ENCODE peak calls at places on chromosomes 5 and 9, in six cellular contexts. U is brain microvascular endothelial cell, X is fibroblast of lung, B is BE2C, M is psoas muscle, Q is BJ. R is an unnamed sample.

GRCh38 chr9:98873535-98874432 is 66.3 kb downstream of the GALNT12 start:
- DNase-seq in Q (no peak), B (no peak), U (no peak), M (peak), X (peak), R (peak)

GRCh38 chr5:107542831-107543231 is 127.9 kb downstream of the EFNA5 start:
- DNase-seq in Q (no peak), M (peak), U (peak), B (peak), X (peak), R (peak)

GRCh38 chr5:56565693-56566092 is 249.7 kb upstream of the MAP3K1 start:
- DNase-seq in B (no peak), U (no peak), M (no peak), Q (no peak), X (no peak), R (no peak)

GRCh38 chr9:108776920-108777650 is 78.7 kb downstream of the ACTL7B start:
- DNase-seq in Q (no peak), X (peak), B (no peak), U (peak), M (no peak), R (peak)

GRCh38 chr5:14277407-14278320 is 134.5 kb downstream of the TRIO start:
- DNase-seq in M (no peak), X (no peak), B (no peak), Q (no peak), U (no peak), R (no peak)

GRCh38 chr9:124462739-124463138 is 12.5 kb downstream of the ADGRD2 start:
- DNase-seq in Q (no peak), X (no peak), U (no peak), M (no peak), B (no peak), R (no peak)

GRCh38 chr5:43642428-43642827 is 39.4 kb downstream of the NNT start:
- DNase-seq in M (no peak), U (no peak), X (peak), B (no peak), Q (no peak), R (no peak)

GRCh38 chr5:15737882-15738677 is 238.1 kb downstream of the FBXL7 start:
- DNase-seq in U (no peak), X (peak), B (no peak), Q (no peak), M (no peak), R (no peak)

GRCh38 chr9:22893196-22893843 is 446.7 kb downstream of the DMRTA1 start:
- DNase-seq in X (no peak), B (no peak), U (no peak), Q (no peak), M (no peak), R (no peak)

GRCh38 chr5:136631176-136631575 is 265.8 kb upstream of the TRPC7 start:
- DNase-seq in Q (no peak), U (peak), B (no peak), M (no peak), X (no peak), R (peak)

GRCh38 chr5:180689071-180689694 is 39.8 kb upstream of the FLT4 start:
- DNase-seq in X (no peak), U (no peak), Q (no peak), B (no peak), M (no peak), R (peak)

GRCh38 chr9:71683598-71684235 is 84.6 kb downstream of the CEMIP2 start:
- DNase-seq in B (peak), M (no peak), U (peak), Q (no peak), X (peak), R (peak)

GRCh38 chr9:87718231-87718630 is 7.7 kb upstream of the CTSL start:
- DNase-seq in X (no peak), U (no peak), Q (no peak), B (no peak), M (no peak), R (no peak)

GRCh38 chr5:124986667-124987066 is 240.2 kb upstream of the ZNF608 start:
- DNase-seq in Q (no peak), X (no peak), M (no peak), B (no peak), U (no peak), R (no peak)

GRCh38 chr5:15807861-15808260 is 307.9 kb downstream of the FBXL7 start:
- DNase-seq in B (peak), X (peak), M (peak), U (peak), Q (no peak), R (peak)

GRCh38 chr5:10689391-10690081 is 71.5 kb downstream of the DAP start:
- DNase-seq in Q (no peak), M (no peak), U (peak), B (peak), X (no peak), R (peak)
- TF ChIP-seq CTCF in Q (peak), M (peak), U (peak), B (peak), X (peak), R (peak)

DNA sequence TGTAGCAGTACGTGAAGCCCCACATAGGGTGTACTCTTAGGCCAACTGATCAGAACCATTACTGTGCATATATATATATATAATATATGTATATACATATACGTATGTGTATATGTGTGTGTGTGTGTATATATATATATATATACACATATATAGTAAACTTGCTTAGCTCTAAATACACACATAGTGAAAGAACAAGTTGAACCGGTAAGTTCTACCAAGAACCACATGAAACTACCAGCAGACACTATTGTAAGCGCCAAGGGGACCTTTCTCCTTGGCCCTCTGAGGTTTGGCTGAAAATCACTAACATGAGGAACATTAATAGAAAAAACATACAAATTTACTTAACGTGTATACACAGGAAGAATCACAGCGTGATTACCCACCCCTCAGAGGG is 1.8 kb upstream of the TARS1 start:
- DNase-seq in Q (no peak), X (no peak), U (no peak), B (no peak), M (no peak), R (no peak)
- H3K4me3 ChIP-seq in Q (peak), X (peak), U (peak), B (no peak), M (no peak), R (peak)

GRCh38 chr5:132662004-132662401 is 4.0 kb downstream of the IL13 start:
- DNase-seq in U (no peak), B (no peak), Q (no peak), X (no peak), M (no peak), R (no peak)

GRCh38 chr5:132663771-132664695 is 6.1 kb downstream of the IL13 start:
- DNase-seq in Q (no peak), U (no peak), B (no peak), X (peak), M (no peak), R (peak)

GRCh38 chr5:132659598-132660493 is 1.9 kb downstream of the IL13 start:
- DNase-seq in X (no peak), M (no peak), B (no peak), Q (no peak), U (no peak), R (no peak)

GRCh38 chr5:132662925-132663770 is 5.2 kb downstream of the IL13 start:
- DNase-seq in Q (no peak), X (no peak), B (peak), U (no peak), M (no peak), R (peak)

GRCh38 chr5:132661231-132662003 is 3.4 kb downstream of the IL13 start:
- DNase-seq in U (no peak), B (no peak), M (no peak), Q (no peak), X (no peak), R (no peak)
- TF ChIP-seq CTCF in U (peak), B (no peak), M (no peak), Q (no peak), X (no peak), R (no peak)

DNA sequence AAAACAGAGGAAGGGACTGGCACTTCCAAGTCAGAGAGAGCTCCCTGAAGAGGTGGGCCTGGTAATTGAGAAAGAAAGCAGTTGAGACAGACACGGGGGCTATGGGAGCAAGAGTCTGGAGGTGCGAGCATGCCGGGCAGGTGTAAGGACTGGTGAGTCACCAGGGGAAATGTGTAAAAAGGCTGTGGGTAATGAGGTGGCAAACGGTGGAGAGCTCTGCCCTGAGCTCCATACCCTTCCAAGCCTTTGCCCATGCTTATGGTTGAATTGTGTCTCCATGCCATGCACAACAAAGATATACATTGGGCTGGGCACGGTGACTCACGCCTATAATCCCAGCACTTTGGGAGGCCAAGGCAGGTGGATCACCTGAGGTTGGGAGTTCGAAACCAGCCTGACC is 18.0 kb upstream of the JADE2 start:
- DNase-seq in B (no peak), X (no peak), M (no peak), U (no peak), Q (no peak), R (no peak)
- H3K4me3 ChIP-seq in B (no peak), X (no peak), M (no peak), U (no peak), Q (no peak), R (no peak)

DNA sequence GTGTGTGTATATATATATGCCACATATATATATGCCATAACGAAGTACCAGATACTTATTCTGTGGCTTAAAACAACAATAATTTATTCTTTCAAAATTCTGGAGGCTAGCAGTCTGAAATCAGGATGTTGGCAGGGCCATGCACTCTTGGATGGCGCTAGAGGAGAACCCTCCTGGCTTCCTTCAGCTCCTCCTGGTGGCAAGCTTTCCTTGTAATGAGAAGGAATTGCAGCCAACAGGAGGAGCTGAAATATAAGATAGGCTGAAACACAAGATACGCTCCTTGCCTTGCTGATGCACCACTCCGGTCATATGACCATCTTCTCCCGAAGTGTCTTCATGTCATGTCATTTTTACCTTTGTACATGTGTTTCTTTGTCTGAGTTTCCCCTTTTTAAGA is 368.1 kb upstream of the CTNND2 start:
- DNase-seq in M (no peak), X (no peak), B (no peak), U (no peak), Q (no peak), R (no peak)
- TF ChIP-seq CTCF in M (no peak), X (no peak), B (no peak), U (peak), Q (no peak), R (no peak)

DNA sequence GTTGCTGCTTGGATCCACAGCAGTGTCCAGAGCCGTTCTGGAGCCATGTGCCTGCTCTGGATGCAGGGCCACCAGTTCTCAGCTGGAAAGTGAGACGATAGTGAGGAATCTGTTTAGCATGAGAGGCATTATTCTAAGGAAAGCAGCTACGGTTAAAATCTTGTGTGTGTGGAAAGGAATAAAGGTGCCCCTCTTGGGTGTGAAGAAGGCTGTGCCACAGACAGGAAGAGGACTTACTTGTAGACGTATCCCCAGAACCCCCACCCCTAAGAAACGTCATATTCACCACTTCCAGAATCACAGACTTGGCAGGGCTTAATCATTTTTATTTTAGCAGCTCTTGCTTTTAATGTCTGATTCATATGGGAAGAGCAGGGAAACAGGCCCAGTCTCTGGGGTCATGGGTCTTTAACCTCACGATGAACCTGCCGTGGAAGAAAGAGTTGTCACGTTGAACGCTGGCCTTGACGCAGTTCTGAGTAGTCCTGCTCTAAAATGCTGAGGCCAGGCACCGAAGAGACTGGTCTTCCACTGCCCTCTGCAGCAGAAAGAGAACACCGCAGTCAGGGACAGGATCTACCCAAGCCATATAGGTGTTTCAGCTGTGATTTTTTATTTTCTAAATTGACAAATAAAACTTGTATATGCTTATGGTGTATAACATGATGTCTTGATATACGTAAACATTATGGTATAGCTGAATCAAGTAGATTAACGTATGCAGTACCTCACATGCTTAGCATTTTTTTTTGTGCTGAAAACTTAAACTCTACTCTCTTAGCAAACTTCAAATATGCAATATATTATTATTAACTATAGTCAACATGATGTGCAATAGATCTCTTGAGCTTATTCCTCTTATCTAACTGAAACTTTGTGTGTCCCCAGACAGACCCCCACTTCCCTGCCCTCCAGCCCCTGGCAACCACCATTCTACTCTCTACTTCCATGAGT is 38.8 kb downstream of the CARTPT start:
- DNase-seq in Q (no peak), B (peak), M (peak), U (peak), X (peak), R (peak)
- H3K4me3 ChIP-seq in Q (no peak), B (peak), M (peak), U (peak), X (no peak), R (peak)

DNA sequence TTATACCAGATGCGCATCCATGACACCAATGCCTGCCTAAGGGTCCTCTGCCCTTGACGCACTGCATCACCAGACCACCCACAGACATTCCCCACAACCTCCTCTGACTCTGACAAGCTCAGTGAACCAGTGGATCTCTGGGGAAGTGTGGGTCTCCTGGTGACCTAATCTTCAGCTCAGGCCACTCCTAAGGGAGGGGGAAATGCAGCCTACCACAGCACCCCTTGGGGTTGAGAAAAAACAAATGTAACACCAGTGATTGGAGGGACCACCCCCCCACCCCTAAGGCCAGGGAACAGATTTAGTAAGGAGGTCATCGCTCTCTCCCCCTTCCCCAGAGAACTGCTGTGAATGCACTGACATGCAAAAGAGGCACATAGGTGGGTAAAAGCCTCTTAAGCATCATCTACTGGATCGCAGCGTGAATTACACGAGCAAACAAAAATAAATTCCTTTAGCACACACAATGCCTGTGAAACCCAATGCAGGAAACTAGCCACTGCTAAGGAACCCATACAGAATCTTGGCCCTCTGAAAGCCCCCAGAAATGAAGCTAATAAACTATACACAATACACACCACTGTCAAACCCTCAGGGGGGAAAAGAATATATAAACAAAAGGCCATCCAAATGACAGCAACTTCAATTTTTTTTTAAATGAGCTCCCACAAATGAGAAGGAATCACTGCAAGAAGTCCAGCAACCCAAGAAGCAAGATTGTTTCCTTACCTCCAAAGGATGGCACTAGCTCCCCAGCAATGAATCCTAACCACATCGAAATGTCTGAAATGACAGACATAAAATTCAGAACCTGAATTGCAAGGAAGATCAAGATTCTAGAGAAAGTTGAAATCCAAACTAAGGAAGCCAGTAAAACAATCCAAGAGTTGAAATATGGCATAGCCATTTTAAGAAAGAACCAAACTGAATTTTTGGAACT is 513.7 kb upstream of the PTGER4 start:
- DNase-seq in X (peak), Q (no peak), M (no peak), B (no peak), U (peak), R (peak)
- TF ChIP-seq CTCF in X (no peak), Q (no peak), M (no peak), B (no peak), U (peak), R (no peak)

GRCh38 chr5:122815218-122815767 is 30.1 kb upstream of the SNX24 start:
- DNase-seq in B (no peak), Q (no peak), U (no peak), M (no peak), X (peak), R (no peak)

GRCh38 chr5:122805481-122805880 is 30.6 kb downstream of the SNX2 start:
- DNase-seq in M (no peak), Q (no peak), U (peak), X (peak), B (no peak), R (peak)

GRCh38 chr5:122810405-122810804 is 35.0 kb upstream of the SNX24 start:
- DNase-seq in M (no peak), X (no peak), Q (no peak), B (no peak), U (no peak), R (no peak)
- H3K4me3 ChIP-seq in M (no peak), X (no peak), Q (no peak), B (no peak), U (no peak), R (no peak)